ENCODE peak calls at places on chromosome 22, in five cellular contexts. Z is H9, Q is T-helper 1 cell, V is ELR, X is dorsolateral prefrontal cortex. R is an unnamed sample.

GRCh38 chr22:45053094-45053493 is 43.3 kb upstream of the PHF21B start:
- DNase-seq in V (no peak), X (no peak), Q (no peak), Z (no peak), R (no peak)

GRCh38 chr22:38653741-38654140 is 2.5 kb downstream of the FAM227A start:
- DNase-seq in X (no peak), Z (no peak), V (peak), Q (no peak), R (no peak)

GRCh38 chr22:33018232-33018864 is 39.8 kb downstream of the SYN3 start:
- DNase-seq in V (peak), Z (peak), Q (peak), X (no peak), R (peak)

GRCh38 chr22:19632671-19633148 is 81.6 kb upstream of the SEPTIN5 start:
- DNase-seq in Q (no peak), V (no peak), X (no peak), Z (peak), R (no peak)

GRCh38 chr22:39808087-39808486 is 85.5 kb downstream of the ENTHD1 start:
- DNase-seq in V (peak), Z (peak), X (no peak), Q (peak), R (peak)

GRCh38 chr22:29790061-29790460 is 22.9 kb downstream of the UQCR10 start:
- DNase-seq in X (no peak), Z (no peak), Q (no peak), V (no peak), R (no peak)

GRCh38 chr22:43185860-43186261 is 1.1 kb downstream of the TTLL12 start:
- DNase-seq in X (no peak), Z (no peak), Q (no peak), V (peak), R (no peak)

GRCh38 chr22:36918730-36919129 is 5.3 kb downstream of the CSF2RB start:
- DNase-seq in V (peak), Z (no peak), X (no peak), Q (no peak), R (no peak)

GRCh38 chr22:45310331-45311032 is 748 bp downstream of the FAM118A start:
- DNase-seq in Z (no peak), X (no peak), Q (no peak), V (peak), R (no peak)

GRCh38 chr22:45754822-45755221 is 83.2 kb downstream of the ATXN10 start:
- DNase-seq in Z (no peak), Q (no peak), X (no peak), V (no peak), R (no peak)